ENCODE peak calls at places on chromosomes 11 and 22, in ten cellular contexts. P is GM23248; K is CD4-positive, CD25-positive, alpha-beta regulatory T cell; F is CD8-positive, alpha-beta T cell; T is left ventricle myocardium inferior; V is A549; Z is IMR-90; O is MM.1S; R is lower lobe of right lung; X is psoas muscle. W is an unnamed sample. For H3K9me3 and H3K4me1, the result is how much of the 10 kb centered on the place peaks cover.

GRCh38 chr22:19732403-19733113 is 9.2 kb downstream of the GP1BB start:
- DNase-seq in F (no peak), V (no peak), K (no peak), Z (no peak), X (no peak), T (no peak), O (no peak), R (no peak), P (no peak), W (no peak)

GRCh38 chr11:75275581-75275980 is 35.0 kb downstream of the TPBGL start:
- DNase-seq in T (peak), K (peak), X (no peak), P (no peak), O (peak), V (no peak), R (peak), Z (peak), F (peak), W (no peak)

GRCh38 chr11:129408865-129409444 is 33.3 kb downstream of the BARX2 start:
- DNase-seq in K (no peak), T (no peak), O (no peak), V (no peak), P (no peak), F (no peak), Z (no peak), R (no peak), X (no peak), W (no peak)

GRCh38 chr11:58059011-58059358 is 28.2 kb downstream of the OR6Q1 start:
- DNase-seq in F (no peak), P (peak), X (no peak), K (no peak), R (no peak), V (no peak), T (no peak), O (no peak), Z (peak), W (no peak)

GRCh38 chr11:19460718-19461405 is 220.1 kb upstream of the E2F8 start:
- DNase-seq in K (no peak), X (no peak), T (peak), V (no peak), P (peak), F (no peak), O (no peak), R (no peak), Z (peak), W (no peak)

GRCh38 chr11:79249341-79249993 is 191.4 kb downstream of the TENM4 start:
- DNase-seq in V (peak), R (no peak), F (no peak), P (peak), Z (peak), O (no peak), X (no peak), K (no peak), T (no peak), W (no peak)

GRCh38 chr11:1707751-1708150 is 10.8 kb downstream of the KRTAP5-6 start:
- DNase-seq in T (no peak), Z (no peak), K (no peak), R (no peak), O (no peak), X (no peak), V (no peak), F (no peak), P (no peak), W (no peak)

GRCh38 chr11:11037162-11037732 is 179.4 kb upstream of the ZBED5 start:
- DNase-seq in Z (no peak), R (no peak), F (no peak), O (no peak), X (no peak), V (no peak), T (no peak), P (no peak), K (no peak), W (no peak)

GRCh38 chr11:19628018-19628417 is 84.6 kb upstream of the NAV2 start:
- DNase-seq in O (no peak), Z (peak), R (no peak), T (peak), P (peak), F (no peak), V (no peak), K (no peak), X (peak), W (no peak)

GRCh38 chr11:31870609-31871309 is 59.6 kb upstream of the PAX6 start:
- DNase-seq in R (peak), V (peak), O (peak), T (peak), K (no peak), Z (peak), P (peak), X (peak), F (no peak), W (peak)

GRCh38 chr11:75386912-75387311 is 12.4 kb upstream of the RPS3 start:
- DNase-seq in O (no peak), V (peak), T (no peak), R (no peak), P (no peak), Z (no peak), X (no peak), K (no peak), F (no peak), W (no peak)

GRCh38 chr22:30605449-30606110 is 1.4 kb upstream of the TCN2 start:
- DNase-seq in Z (peak), V (peak), K (peak), O (peak), F (peak), R (peak), T (peak), X (peak), P (peak), W (peak)

GRCh38 chr11:33633251-33634003 is 67.2 kb downstream of the C11orf91 start:
- DNase-seq in R (no peak), O (no peak), F (no peak), Z (peak), X (no peak), V (peak), P (peak), K (no peak), T (no peak), W (no peak)

GRCh38 chr11:45856044-45856468 is 8.8 kb downstream of the CRY2 start:
- DNase-seq in O (no peak), X (no peak), F (no peak), T (no peak), V (no peak), K (no peak), Z (peak), P (peak), R (no peak), W (no peak)

GRCh38 chr11:75775056-75775455 is 6.5 kb downstream of the DGAT2 start:
- DNase-seq in F (no peak), P (no peak), K (no peak), R (peak), V (no peak), Z (no peak), T (no peak), X (no peak), O (no peak), W (peak)

GRCh38 chr11:36066891-36067290 is 123.0 kb downstream of the LDLRAD3 start:
- DNase-seq in T (no peak), X (no peak), K (no peak), Z (no peak), O (no peak), F (no peak), P (no peak), V (no peak), R (no peak), W (no peak)
- H3K9me3 ChIP-seq in T (under half), X (under half), K (under half), Z (under half), O (under half), F (under half), P (under half), V (under half), R (under half), W (under half)

GRCh38 chr11:15770798-15771414 is 585.4 kb downstream of the SOX6 start:
- DNase-seq in X (peak), O (peak), Z (peak), T (peak), V (peak), K (no peak), R (peak), F (no peak), P (peak), W (peak)

GRCh38 chr11:15775797-15776196 is 580.5 kb downstream of the SOX6 start:
- DNase-seq in R (no peak), T (no peak), O (no peak), Z (no peak), X (no peak), V (no peak), K (no peak), P (no peak), F (no peak), W (no peak)

GRCh38 chr11:15774021-15774862 is 582.1 kb downstream of the SOX6 start:
- DNase-seq in T (no peak), Z (no peak), F (no peak), O (no peak), X (no peak), V (no peak), R (no peak), P (no peak), K (no peak), W (no peak)

GRCh38 chr11:15775051-15775541 is 581.2 kb downstream of the SOX6 start:
- DNase-seq in K (no peak), F (no peak), T (no peak), R (no peak), P (peak), X (no peak), V (no peak), Z (peak), O (no peak), W (peak)

DNA sequence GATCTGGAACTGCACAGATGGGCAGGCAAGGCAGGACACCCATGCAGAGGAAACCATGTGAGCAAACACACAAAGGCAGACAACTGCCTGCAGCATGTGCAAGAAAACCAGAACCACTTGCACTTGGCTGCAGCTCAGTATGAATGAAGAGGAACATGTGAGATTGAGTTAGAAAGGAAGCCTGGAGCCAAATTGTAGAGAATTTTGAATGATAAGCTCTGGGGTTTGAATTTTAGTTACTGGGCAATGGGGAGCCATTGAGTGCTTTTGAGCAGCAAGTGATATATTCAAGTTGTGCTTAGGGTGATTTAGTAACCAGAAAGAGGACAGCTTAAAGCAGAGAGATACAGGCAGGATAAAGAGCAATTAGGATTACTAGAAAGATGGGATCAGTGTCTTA is 583.3 kb downstream of the SOX6 start:
- DNase-seq in K (no peak), F (no peak), V (no peak), P (no peak), Z (no peak), X (no peak), T (no peak), R (no peak), O (no peak), W (peak)
- H3K4me1 ChIP-seq in K (under half), F (under half), V (under half), P (under half), Z (under half), X (under half), T (under half), R (under half), O (under half), W (under half)

DNA sequence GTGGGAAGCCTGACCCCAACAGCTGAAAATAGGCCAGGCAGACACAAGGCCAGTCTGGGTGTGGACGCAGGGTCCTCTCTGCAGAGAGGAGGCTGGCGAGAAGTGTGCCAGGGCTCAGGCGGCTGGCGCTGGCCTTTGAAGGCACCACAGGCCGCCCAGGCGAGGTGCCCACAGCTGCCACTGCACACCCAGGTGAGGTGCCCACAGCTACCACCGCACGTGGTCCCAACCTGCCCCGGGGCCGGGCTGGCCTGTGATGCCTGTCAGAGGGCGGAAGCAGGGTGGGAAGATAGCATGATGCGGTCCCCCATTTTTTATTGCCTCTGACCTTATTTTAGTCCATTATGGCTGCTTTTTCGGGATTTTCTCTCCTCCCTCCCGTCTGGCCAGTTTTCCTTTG is 1303.9 kb downstream of the BRD1 start:
- DNase-seq in V (no peak), X (no peak), K (no peak), R (no peak), T (no peak), P (no peak), Z (no peak), F (no peak), O (no peak), W (no peak)
- H3K9me3 ChIP-seq in V (under half), X (under half), K (under half), R (under half), T (under half), P (under half), Z (half or more), F (under half), O (under half), W (under half)

GRCh38 chr22:26673485-26673884 is 16.1 kb downstream of the MIAT start:
- DNase-seq in P (peak), K (peak), X (no peak), O (no peak), Z (no peak), V (no peak), R (no peak), T (no peak), F (peak), W (no peak)
- H3K4me1 ChIP-seq in P (under half), K (half or more), X (under half), O (under half), Z (under half), V (under half), R (under half), T (under half), F (half or more), W (under half)

DNA sequence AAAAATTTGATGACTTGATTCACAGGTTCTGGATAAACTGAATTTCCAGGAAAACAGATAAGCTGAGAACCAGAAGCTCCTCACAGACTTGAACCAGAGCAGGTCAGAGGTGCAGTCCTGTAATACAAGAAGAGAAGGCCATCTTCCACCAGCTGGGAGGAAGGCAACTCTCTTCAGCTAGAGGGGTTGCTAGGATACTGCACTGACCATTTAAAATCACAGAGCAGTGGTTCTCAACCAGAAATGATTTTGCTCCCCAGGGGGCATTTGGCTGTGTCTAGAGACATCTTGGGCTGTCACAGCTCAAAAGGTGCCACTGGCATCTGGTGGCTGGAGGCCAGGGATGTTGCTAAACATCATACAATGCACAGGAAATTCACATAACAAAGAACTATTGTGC is 17.2 kb downstream of the OPCML start:
- DNase-seq in P (no peak), R (no peak), K (no peak), T (no peak), V (no peak), O (no peak), Z (no peak), X (no peak), F (no peak), W (no peak)
- H3K9me3 ChIP-seq in P (under half), R (under half), K (under half), T (under half), V (under half), O (under half), Z (under half), X (under half), F (under half), W (under half)